ENCODE peak calls at places on chromosomes 3 and 15, in seven cellular contexts. One of them, this sample, is unnamed.

GRCh38 chr3:165852150-165852549 is 14.9 kb upstream of the BCHE start:
- DNase-seq in neural crest cell: no peak
- DNase-seq in naive thymus-derived CD8-positive, alpha-beta T cell: no peak
- DNase-seq in stimulated activated CD4-positive, alpha-beta T cell treated with anti-CD3 and anti-CD28 coated beads, Interleukin-2, amount 100 ng/mL, for 48 hours: no peak
- DNase-seq in putamen: no peak
- DNase-seq in pons: no peak
- DNase-seq in CD4-positive, alpha-beta T cell: no peak
- DNase-seq in this sample: no peak

GRCh38 chr3:50633233-50633795 is 16.4 kb downstream of the MAPKAPK3 start:
- DNase-seq in neural crest cell: no peak
- DNase-seq in naive thymus-derived CD8-positive, alpha-beta T cell: no peak
- DNase-seq in stimulated activated CD4-positive, alpha-beta T cell treated with anti-CD3 and anti-CD28 coated beads, Interleukin-2, amount 100 ng/mL, for 48 hours: no peak
- DNase-seq in putamen: no peak
- DNase-seq in pons: no peak
- DNase-seq in CD4-positive, alpha-beta T cell: no peak
- DNase-seq in this sample: no peak

GRCh38 chr15:40392986-40393948 is 10.7 kb downstream of the KNSTRN start:
- DNase-seq in neural crest cell: no peak
- DNase-seq in naive thymus-derived CD8-positive, alpha-beta T cell: no peak
- DNase-seq in stimulated activated CD4-positive, alpha-beta T cell treated with anti-CD3 and anti-CD28 coated beads, Interleukin-2, amount 100 ng/mL, for 48 hours: no peak
- DNase-seq in putamen: no peak
- DNase-seq in pons: no peak
- DNase-seq in CD4-positive, alpha-beta T cell: no peak
- DNase-seq in this sample: no peak

GRCh38 chr3:170383567-170383966 is 26.1 kb downstream of the SKIL start:
- DNase-seq in neural crest cell: no peak
- DNase-seq in naive thymus-derived CD8-positive, alpha-beta T cell: no peak
- DNase-seq in stimulated activated CD4-positive, alpha-beta T cell treated with anti-CD3 and anti-CD28 coated beads, Interleukin-2, amount 100 ng/mL, for 48 hours: no peak
- DNase-seq in putamen: no peak
- DNase-seq in pons: no peak
- DNase-seq in CD4-positive, alpha-beta T cell: no peak
- DNase-seq in this sample: no peak

GRCh38 chr3:48178072-48178471 is 10.1 kb downstream of the CDC25A start:
- DNase-seq in neural crest cell: no peak
- DNase-seq in naive thymus-derived CD8-positive, alpha-beta T cell: no peak
- DNase-seq in stimulated activated CD4-positive, alpha-beta T cell treated with anti-CD3 and anti-CD28 coated beads, Interleukin-2, amount 100 ng/mL, for 48 hours: no peak
- DNase-seq in putamen: no peak
- DNase-seq in pons: no peak
- DNase-seq in CD4-positive, alpha-beta T cell: no peak
- DNase-seq in this sample: no peak

GRCh38 chr3:74599564-74599963 is 14.9 kb downstream of the CNTN3 start:
- DNase-seq in neural crest cell: no peak
- DNase-seq in naive thymus-derived CD8-positive, alpha-beta T cell: no peak
- DNase-seq in stimulated activated CD4-positive, alpha-beta T cell treated with anti-CD3 and anti-CD28 coated beads, Interleukin-2, amount 100 ng/mL, for 48 hours: no peak
- DNase-seq in putamen: no peak
- DNase-seq in pons: no peak
- DNase-seq in CD4-positive, alpha-beta T cell: no peak
- DNase-seq in this sample: no peak

GRCh38 chr15:88849376-88850122 is 45.8 kb downstream of the HAPLN3 start:
- DNase-seq in neural crest cell: no peak
- DNase-seq in naive thymus-derived CD8-positive, alpha-beta T cell: no peak
- DNase-seq in stimulated activated CD4-positive, alpha-beta T cell treated with anti-CD3 and anti-CD28 coated beads, Interleukin-2, amount 100 ng/mL, for 48 hours: no peak
- DNase-seq in putamen: no peak
- DNase-seq in pons: no peak
- DNase-seq in CD4-positive, alpha-beta T cell: no peak
- DNase-seq in this sample: no peak

GRCh38 chr3:11464356-11464755 is 179.4 kb downstream of the VGLL4 start:
- DNase-seq in neural crest cell: no peak
- DNase-seq in naive thymus-derived CD8-positive, alpha-beta T cell: no peak
- DNase-seq in stimulated activated CD4-positive, alpha-beta T cell treated with anti-CD3 and anti-CD28 coated beads, Interleukin-2, amount 100 ng/mL, for 48 hours: no peak
- DNase-seq in putamen: no peak
- DNase-seq in pons: peak; percentile 30
- DNase-seq in CD4-positive, alpha-beta T cell: no peak
- DNase-seq in this sample: no peak

GRCh38 chr15:38560456-38560926 is 4.1 kb downstream of the RASGRP1 start:
- DNase-seq in neural crest cell: no peak
- DNase-seq in naive thymus-derived CD8-positive, alpha-beta T cell: no peak
- DNase-seq in stimulated activated CD4-positive, alpha-beta T cell treated with anti-CD3 and anti-CD28 coated beads, Interleukin-2, amount 100 ng/mL, for 48 hours: no peak
- DNase-seq in putamen: no peak
- DNase-seq in pons: no peak
- DNase-seq in CD4-positive, alpha-beta T cell: no peak
- DNase-seq in this sample: no peak

GRCh38 chr3:71012971-71013370 is 570.6 kb downstream of the FOXP1 start:
- DNase-seq in neural crest cell: no peak
- DNase-seq in naive thymus-derived CD8-positive, alpha-beta T cell: no peak
- DNase-seq in stimulated activated CD4-positive, alpha-beta T cell treated with anti-CD3 and anti-CD28 coated beads, Interleukin-2, amount 100 ng/mL, for 48 hours: no peak
- DNase-seq in putamen: no peak
- DNase-seq in pons: no peak
- DNase-seq in CD4-positive, alpha-beta T cell: no peak
- DNase-seq in this sample: no peak

GRCh38 chr15:91881551-91882297 is 28.2 kb downstream of the SLCO3A1 start:
- DNase-seq in neural crest cell: no peak
- DNase-seq in naive thymus-derived CD8-positive, alpha-beta T cell: no peak
- DNase-seq in stimulated activated CD4-positive, alpha-beta T cell treated with anti-CD3 and anti-CD28 coated beads, Interleukin-2, amount 100 ng/mL, for 48 hours: no peak
- DNase-seq in putamen: no peak
- DNase-seq in pons: no peak
- DNase-seq in CD4-positive, alpha-beta T cell: no peak
- DNase-seq in this sample: no peak

GRCh38 chr3:56977561-56977889 is 82.9 kb upstream of the SPATA12 start:
- DNase-seq in neural crest cell: no peak
- DNase-seq in naive thymus-derived CD8-positive, alpha-beta T cell: no peak
- DNase-seq in stimulated activated CD4-positive, alpha-beta T cell treated with anti-CD3 and anti-CD28 coated beads, Interleukin-2, amount 100 ng/mL, for 48 hours: no peak
- DNase-seq in putamen: no peak
- DNase-seq in pons: no peak
- DNase-seq in CD4-positive, alpha-beta T cell: no peak
- DNase-seq in this sample: no peak

GRCh38 chr3:11447584-11448200 is 175.5 kb downstream of the ATG7 start:
- DNase-seq in neural crest cell: no peak
- DNase-seq in naive thymus-derived CD8-positive, alpha-beta T cell: no peak
- DNase-seq in stimulated activated CD4-positive, alpha-beta T cell treated with anti-CD3 and anti-CD28 coated beads, Interleukin-2, amount 100 ng/mL, for 48 hours: no peak
- DNase-seq in putamen: no peak
- DNase-seq in pons: no peak
- DNase-seq in CD4-positive, alpha-beta T cell: no peak
- DNase-seq in this sample: no peak

GRCh38 chr15:33341943-33342342 is 31.2 kb downstream of the RYR3 start:
- DNase-seq in neural crest cell: no peak
- DNase-seq in naive thymus-derived CD8-positive, alpha-beta T cell: no peak
- DNase-seq in stimulated activated CD4-positive, alpha-beta T cell treated with anti-CD3 and anti-CD28 coated beads, Interleukin-2, amount 100 ng/mL, for 48 hours: no peak
- DNase-seq in putamen: peak; percentile 56
- DNase-seq in pons: no peak
- DNase-seq in CD4-positive, alpha-beta T cell: no peak
- DNase-seq in this sample: no peak

GRCh38 chr3:190384241-190384863 is 3.6 kb upstream of the CLDN16 start:
- DNase-seq in neural crest cell: no peak
- DNase-seq in naive thymus-derived CD8-positive, alpha-beta T cell: no peak
- DNase-seq in stimulated activated CD4-positive, alpha-beta T cell treated with anti-CD3 and anti-CD28 coated beads, Interleukin-2, amount 100 ng/mL, for 48 hours: no peak
- DNase-seq in putamen: no peak
- DNase-seq in pons: peak; percentile 43
- DNase-seq in CD4-positive, alpha-beta T cell: no peak
- DNase-seq in this sample: peak; percentile 17

GRCh38 chr3:119301662-119302061 is 7.5 kb downstream of the ARHGAP31 start:
- DNase-seq in neural crest cell: no peak
- DNase-seq in naive thymus-derived CD8-positive, alpha-beta T cell: no peak
- DNase-seq in stimulated activated CD4-positive, alpha-beta T cell treated with anti-CD3 and anti-CD28 coated beads, Interleukin-2, amount 100 ng/mL, for 48 hours: no peak
- DNase-seq in putamen: peak; percentile 12
- DNase-seq in pons: peak; percentile 64
- DNase-seq in CD4-positive, alpha-beta T cell: no peak
- DNase-seq in this sample: no peak

GRCh38 chr3:198107840-198108734 is 148.1 kb downstream of the LMLN start:
- DNase-seq in neural crest cell: no peak
- DNase-seq in naive thymus-derived CD8-positive, alpha-beta T cell: no peak
- DNase-seq in stimulated activated CD4-positive, alpha-beta T cell treated with anti-CD3 and anti-CD28 coated beads, Interleukin-2, amount 100 ng/mL, for 48 hours: no peak
- DNase-seq in putamen: no peak
- DNase-seq in pons: no peak
- DNase-seq in CD4-positive, alpha-beta T cell: no peak
- DNase-seq in this sample: no peak

GRCh38 chr3:67863869-67864268 is 209.5 kb upstream of the SUCLG2 start:
- DNase-seq in neural crest cell: no peak
- DNase-seq in naive thymus-derived CD8-positive, alpha-beta T cell: no peak
- DNase-seq in stimulated activated CD4-positive, alpha-beta T cell treated with anti-CD3 and anti-CD28 coated beads, Interleukin-2, amount 100 ng/mL, for 48 hours: no peak
- DNase-seq in putamen: no peak
- DNase-seq in pons: no peak
- DNase-seq in CD4-positive, alpha-beta T cell: no peak
- DNase-seq in this sample: no peak

GRCh38 chr3:52299815-52300611 is 12.4 kb downstream of the GLYCTK start:
- DNase-seq in neural crest cell: peak; percentile 20
- DNase-seq in naive thymus-derived CD8-positive, alpha-beta T cell: no peak
- DNase-seq in stimulated activated CD4-positive, alpha-beta T cell treated with anti-CD3 and anti-CD28 coated beads, Interleukin-2, amount 100 ng/mL, for 48 hours: no peak
- DNase-seq in putamen: no peak
- DNase-seq in pons: no peak
- DNase-seq in CD4-positive, alpha-beta T cell: no peak
- DNase-seq in this sample: peak; percentile 70

GRCh38 chr3:166696104-166696503 is 684.0 kb downstream of the ZBBX start:
- DNase-seq in neural crest cell: no peak
- DNase-seq in naive thymus-derived CD8-positive, alpha-beta T cell: no peak
- DNase-seq in stimulated activated CD4-positive, alpha-beta T cell treated with anti-CD3 and anti-CD28 coated beads, Interleukin-2, amount 100 ng/mL, for 48 hours: no peak
- DNase-seq in putamen: no peak
- DNase-seq in pons: no peak
- DNase-seq in CD4-positive, alpha-beta T cell: no peak
- DNase-seq in this sample: no peak

GRCh38 chr3:82354181-82354696 is 592.8 kb upstream of the GBE1 start:
- DNase-seq in neural crest cell: no peak
- DNase-seq in naive thymus-derived CD8-positive, alpha-beta T cell: no peak
- DNase-seq in stimulated activated CD4-positive, alpha-beta T cell treated with anti-CD3 and anti-CD28 coated beads, Interleukin-2, amount 100 ng/mL, for 48 hours: no peak
- DNase-seq in putamen: no peak
- DNase-seq in pons: peak; percentile 15
- DNase-seq in CD4-positive, alpha-beta T cell: no peak
- DNase-seq in this sample: no peak